ENCODE peak calls at places on chromosomes 5 and 9, in five cellular contexts. One of them, this sample, is unnamed.

GRCh38 chr9:34989946-34990635 is 546 bp downstream of the DNAJB5 start:
- DNase-seq in ascending aorta: peak; percentile 54
- DNase-seq in sigmoid colon: peak; percentile 87
- DNase-seq in coronary artery: peak; percentile 88
- DNase-seq in CD8-positive, alpha-beta T cell: peak; percentile 43
- DNase-seq in this sample: no peak

GRCh38 chr9:129008469-129008965 is 19.6 kb downstream of the SH3GLB2 start:
- DNase-seq in ascending aorta: no peak
- DNase-seq in sigmoid colon: no peak
- DNase-seq in coronary artery: no peak
- DNase-seq in CD8-positive, alpha-beta T cell: no peak
- DNase-seq in this sample: no peak

GRCh38 chr5:40518511-40518917 is 161.2 kb upstream of the PTGER4 start:
- DNase-seq in ascending aorta: no peak
- DNase-seq in sigmoid colon: no peak
- DNase-seq in coronary artery: no peak
- DNase-seq in CD8-positive, alpha-beta T cell: no peak
- DNase-seq in this sample: peak; percentile 4

GRCh38 chr9:88745281-88746001 is 210.5 kb downstream of the NXNL2 start:
- DNase-seq in ascending aorta: no peak
- DNase-seq in sigmoid colon: peak; percentile 89
- DNase-seq in coronary artery: peak; percentile 38
- DNase-seq in CD8-positive, alpha-beta T cell: no peak
- DNase-seq in this sample: peak; percentile 97

GRCh38 chr5:307794-308579 is 13.5 kb upstream of the AHRR start:
- DNase-seq in ascending aorta: no peak
- DNase-seq in sigmoid colon: no peak
- DNase-seq in coronary artery: no peak
- DNase-seq in CD8-positive, alpha-beta T cell: no peak
- DNase-seq in this sample: no peak

GRCh38 chr5:171619744-171620143 is 165.9 kb upstream of the SMIM23 start:
- DNase-seq in ascending aorta: no peak
- DNase-seq in sigmoid colon: peak; percentile 15
- DNase-seq in coronary artery: no peak
- DNase-seq in CD8-positive, alpha-beta T cell: no peak
- DNase-seq in this sample: no peak

GRCh38 chr5:153276151-153276550 is 214.3 kb upstream of the GRIA1 start:
- DNase-seq in ascending aorta: no peak
- DNase-seq in sigmoid colon: no peak
- DNase-seq in coronary artery: no peak
- DNase-seq in CD8-positive, alpha-beta T cell: no peak
- DNase-seq in this sample: no peak

GRCh38 chr5:126124706-126125345 is 298.4 kb upstream of the GRAMD2B start:
- DNase-seq in ascending aorta: no peak
- DNase-seq in sigmoid colon: no peak
- DNase-seq in coronary artery: no peak
- DNase-seq in CD8-positive, alpha-beta T cell: no peak
- DNase-seq in this sample: no peak

GRCh38 chr9:6410653-6411052 is 2.3 kb upstream of the UHRF2 start:
- DNase-seq in ascending aorta: no peak
- DNase-seq in sigmoid colon: no peak
- DNase-seq in coronary artery: no peak
- DNase-seq in CD8-positive, alpha-beta T cell: no peak
- DNase-seq in this sample: no peak

GRCh38 chr5:159921721-159922120 is 5.4 kb downstream of the ADRA1B start:
- DNase-seq in ascending aorta: no peak
- DNase-seq in sigmoid colon: no peak
- DNase-seq in coronary artery: no peak
- DNase-seq in CD8-positive, alpha-beta T cell: no peak
- DNase-seq in this sample: no peak

GRCh38 chr5:29099585-29099984 is 2061.2 kb upstream of the CDH9 start:
- DNase-seq in ascending aorta: no peak
- DNase-seq in sigmoid colon: no peak
- DNase-seq in coronary artery: no peak
- DNase-seq in CD8-positive, alpha-beta T cell: no peak
- DNase-seq in this sample: no peak

GRCh38 chr9:30796806-30797205 is 1587.6 kb upstream of the ACO1 start:
- DNase-seq in ascending aorta: no peak
- DNase-seq in sigmoid colon: no peak
- DNase-seq in coronary artery: no peak
- DNase-seq in CD8-positive, alpha-beta T cell: no peak
- DNase-seq in this sample: no peak

GRCh38 chr5:173114536-173114935 is 29.8 kb upstream of the BNIP1 start:
- DNase-seq in ascending aorta: no peak
- DNase-seq in sigmoid colon: no peak
- DNase-seq in coronary artery: no peak
- DNase-seq in CD8-positive, alpha-beta T cell: no peak
- DNase-seq in this sample: no peak
- H3K27ac ChIP-seq in ascending aorta: no peak overlapping the region
- H3K27ac ChIP-seq in sigmoid colon: no peak overlapping the region
- H3K27ac ChIP-seq in coronary artery: no peak overlapping the region
- H3K27ac ChIP-seq in CD8-positive, alpha-beta T cell: no peak overlapping the region
- H3K27ac ChIP-seq in this sample: no peak overlapping the region

DNA sequence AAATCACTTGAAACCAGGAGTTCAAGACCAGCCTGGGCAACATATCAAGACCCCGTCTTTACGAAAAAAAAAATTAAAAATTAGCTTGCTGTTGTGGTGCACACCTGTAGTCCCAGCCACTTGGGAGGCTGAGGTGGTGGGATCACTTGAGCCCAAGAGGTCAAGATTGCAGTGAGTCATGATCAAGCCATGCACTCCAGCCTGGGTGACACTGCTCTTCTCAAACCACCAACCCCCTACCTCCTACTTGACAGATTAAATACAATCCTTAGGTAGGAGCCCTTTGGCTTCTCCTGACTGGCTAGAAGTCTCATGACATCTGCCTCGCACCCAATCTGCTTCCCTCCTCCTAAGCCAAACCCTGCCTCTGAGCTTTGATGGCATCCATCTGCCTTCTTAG is 11.6 kb upstream of the FBP1 start:
- DNase-seq in ascending aorta: no peak
- DNase-seq in sigmoid colon: no peak
- DNase-seq in coronary artery: no peak
- DNase-seq in CD8-positive, alpha-beta T cell: no peak
- DNase-seq in this sample: no peak
- H3K4me3 ChIP-seq in ascending aorta: no peak overlapping the region
- H3K4me3 ChIP-seq in sigmoid colon: no peak overlapping the region
- H3K4me3 ChIP-seq in coronary artery: no peak overlapping the region
- H3K4me3 ChIP-seq in CD8-positive, alpha-beta T cell: no peak overlapping the region
- H3K4me3 ChIP-seq in this sample: no peak overlapping the region

GRCh38 chr5:102294996-102295395 is 1.1 kb downstream of the SLCO4C1 start:
- DNase-seq in ascending aorta: no peak
- DNase-seq in sigmoid colon: no peak
- DNase-seq in coronary artery: no peak
- DNase-seq in CD8-positive, alpha-beta T cell: no peak
- DNase-seq in this sample: no peak

GRCh38 chr5:102295534-102296228 is 403 bp downstream of the SLCO4C1 start:
- DNase-seq in ascending aorta: no peak
- DNase-seq in sigmoid colon: no peak
- DNase-seq in coronary artery: no peak
- DNase-seq in CD8-positive, alpha-beta T cell: no peak
- DNase-seq in this sample: no peak

DNA sequence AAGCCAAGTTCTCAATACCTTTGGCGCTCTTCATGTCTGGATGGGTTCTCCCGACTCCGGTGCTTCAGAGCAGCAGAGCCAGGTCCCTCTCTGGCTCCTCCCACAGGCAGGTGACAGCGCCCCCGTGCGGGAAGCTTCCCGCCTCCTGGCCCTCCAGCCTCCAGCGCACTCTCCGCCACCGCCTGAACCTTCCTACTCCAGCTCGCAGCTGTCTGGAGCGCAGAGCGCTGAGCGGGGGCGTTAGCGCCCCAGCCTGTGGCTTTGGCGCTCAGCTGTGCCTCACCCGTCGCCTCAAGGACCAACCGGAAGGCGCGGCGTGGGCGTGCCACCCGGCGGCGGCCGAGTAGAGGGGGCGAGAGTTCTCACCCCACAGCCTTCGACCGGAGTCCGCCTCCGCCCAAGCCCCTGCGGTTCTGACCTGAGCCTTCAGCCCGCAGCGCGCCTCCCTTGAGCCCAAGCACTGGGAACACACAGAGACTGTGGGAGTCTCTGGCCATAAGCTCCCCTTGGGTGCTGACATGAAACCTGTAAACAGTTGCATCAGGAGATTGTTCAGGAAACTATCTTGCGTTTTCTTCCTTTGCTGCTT is at the start of gene SLCO4C1:
- DNase-seq in ascending aorta: no peak
- DNase-seq in sigmoid colon: peak; percentile 72
- DNase-seq in coronary artery: no peak
- DNase-seq in CD8-positive, alpha-beta T cell: peak; percentile 73
- DNase-seq in this sample: no peak
- TF ChIP-seq CTCF in ascending aorta: peak; percentile 44
- TF ChIP-seq CTCF in sigmoid colon: no peak
- TF ChIP-seq CTCF in coronary artery: no peak
- TF ChIP-seq CTCF in CD8-positive, alpha-beta T cell: peak; percentile 33
- TF ChIP-seq CTCF in this sample: no peak

DNA sequence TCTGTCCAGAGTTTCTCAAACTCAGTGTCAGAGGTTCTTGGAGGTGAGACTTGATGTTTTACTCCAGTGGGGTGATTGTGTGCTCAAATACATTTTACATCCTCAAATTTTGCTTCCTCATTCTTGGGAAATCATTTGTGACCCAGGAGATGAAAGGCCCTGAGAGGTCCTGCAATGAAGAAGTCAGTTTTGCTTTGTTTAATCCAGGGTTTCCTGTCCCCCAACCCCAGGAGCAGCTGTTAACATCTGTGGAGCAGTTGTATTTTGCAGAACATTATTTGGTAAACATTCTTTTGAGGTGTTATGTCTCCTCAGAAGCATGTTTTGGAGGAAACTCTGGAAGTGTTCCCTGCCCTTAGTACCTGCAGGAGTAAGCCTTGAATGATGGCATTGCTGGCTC is 59.8 kb downstream of the DAB2IP start:
- DNase-seq in ascending aorta: no peak
- DNase-seq in sigmoid colon: peak; percentile 56
- DNase-seq in coronary artery: no peak
- DNase-seq in CD8-positive, alpha-beta T cell: no peak
- DNase-seq in this sample: no peak
- H3K27ac ChIP-seq in ascending aorta: no peak overlapping the region
- H3K27ac ChIP-seq in sigmoid colon: peak overlapping the region; percentile 79
- H3K27ac ChIP-seq in coronary artery: no peak overlapping the region
- H3K27ac ChIP-seq in CD8-positive, alpha-beta T cell: no peak overlapping the region
- H3K27ac ChIP-seq in this sample: no peak overlapping the region

This sample was measured in AG04450.